ENCODE peak calls at places on chromosomes 2 and 18, in five cellular contexts. K, C, E, P and T are unnamed samples.

GRCh38 chr2:69731575-69731974 is 10.4 kb upstream of the ANXA4 start:
- DNase-seq in P (no peak), C (no peak), K (no peak), E (no peak), T (no peak)

GRCh38 chr2:152627010-152627957 is 90.0 kb downstream of the PRPF40A start:
- DNase-seq in E (no peak), K (peak; percentile 52), C (no peak), P (no peak), T (no peak)

GRCh38 chr2:133768261-133769021 is 200.2 kb upstream of the NCKAP5 start:
- DNase-seq in C (no peak), P (no peak), K (no peak), E (no peak), T (no peak)

GRCh38 chr18:53887447-53887846 is 337.0 kb downstream of the MBD2 start:
- DNase-seq in E (no peak), K (no peak), C (no peak), P (no peak), T (no peak)

GRCh38 chr2:187169108-187169713 is 278.8 kb downstream of the CALCRL start:
- DNase-seq in P (no peak), K (peak; percentile 13), C (no peak), E (no peak), T (no peak)

GRCh38 chr2:65625982-65626381 is 193.6 kb upstream of the SPRED2 start:
- DNase-seq in E (no peak), K (no peak), C (no peak), P (no peak), T (no peak)

GRCh38 chr2:105405291-105405690 is 6.4 kb upstream of the FHL2 start:
- DNase-seq in K (no peak), C (no peak), E (no peak), P (no peak), T (peak; percentile 61)

GRCh38 chr18:59024829-59025228 is 114.9 kb upstream of the SEC11C start:
- DNase-seq in K (no peak), C (no peak), E (peak; percentile 33), P (no peak), T (no peak)

DNA sequence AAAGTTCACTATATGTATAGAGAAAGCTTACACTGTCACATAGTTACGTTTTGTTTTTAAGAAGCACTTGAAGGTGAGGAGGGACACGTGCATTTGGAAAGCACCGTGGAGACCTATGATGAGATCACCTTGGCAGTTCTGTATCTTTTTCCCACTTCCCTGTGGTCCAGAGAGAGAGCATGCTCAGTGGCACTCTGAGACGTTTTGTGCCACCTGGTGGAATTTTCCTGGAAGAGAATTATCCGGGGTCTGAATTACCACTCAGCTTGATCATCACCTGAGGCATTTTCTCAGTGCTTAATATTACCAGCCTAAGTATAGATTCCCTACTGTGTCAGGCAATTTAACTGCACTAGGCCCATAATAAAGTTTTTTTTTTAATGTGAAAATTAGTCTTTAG is 469.4 kb upstream of the SMIM21 start:
- DNase-seq in C (peak; percentile 8), P (no peak), E (no peak), K (no peak), T (no peak)
- TF ChIP-seq CTCF in C (peak; percentile 39), P (peak; percentile 29), E (no peak), K (no peak), T (no peak)

DNA sequence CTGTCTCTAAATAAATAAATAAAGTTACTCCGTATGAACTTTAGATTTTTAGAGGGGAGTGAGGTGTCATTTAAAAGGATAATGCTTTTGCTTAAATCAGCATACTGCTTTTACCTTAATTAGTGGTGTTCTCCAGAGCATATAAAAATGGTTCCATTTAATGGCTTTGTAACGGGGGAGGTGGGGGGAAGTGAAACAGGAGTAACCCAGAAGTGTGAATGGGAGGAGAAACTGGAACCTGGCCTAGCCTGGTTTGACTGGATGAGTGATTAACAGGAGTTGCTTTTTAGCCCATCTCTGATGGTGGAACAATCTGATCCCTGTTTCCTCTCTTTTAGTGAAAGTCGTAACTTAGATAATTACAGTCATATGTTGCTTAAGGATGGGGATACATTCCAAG is 1.6 kb downstream of the CNDP2 start:
- DNase-seq in K (peak; percentile 18), C (no peak), E (no peak), P (no peak), T (no peak)
- H3K4me3 ChIP-seq in K (peak overlapping the region; percentile 23), C (peak overlapping the region; percentile 84), E (no peak overlapping the region), P (peak overlapping the region; percentile 12), T (no peak overlapping the region)

DNA sequence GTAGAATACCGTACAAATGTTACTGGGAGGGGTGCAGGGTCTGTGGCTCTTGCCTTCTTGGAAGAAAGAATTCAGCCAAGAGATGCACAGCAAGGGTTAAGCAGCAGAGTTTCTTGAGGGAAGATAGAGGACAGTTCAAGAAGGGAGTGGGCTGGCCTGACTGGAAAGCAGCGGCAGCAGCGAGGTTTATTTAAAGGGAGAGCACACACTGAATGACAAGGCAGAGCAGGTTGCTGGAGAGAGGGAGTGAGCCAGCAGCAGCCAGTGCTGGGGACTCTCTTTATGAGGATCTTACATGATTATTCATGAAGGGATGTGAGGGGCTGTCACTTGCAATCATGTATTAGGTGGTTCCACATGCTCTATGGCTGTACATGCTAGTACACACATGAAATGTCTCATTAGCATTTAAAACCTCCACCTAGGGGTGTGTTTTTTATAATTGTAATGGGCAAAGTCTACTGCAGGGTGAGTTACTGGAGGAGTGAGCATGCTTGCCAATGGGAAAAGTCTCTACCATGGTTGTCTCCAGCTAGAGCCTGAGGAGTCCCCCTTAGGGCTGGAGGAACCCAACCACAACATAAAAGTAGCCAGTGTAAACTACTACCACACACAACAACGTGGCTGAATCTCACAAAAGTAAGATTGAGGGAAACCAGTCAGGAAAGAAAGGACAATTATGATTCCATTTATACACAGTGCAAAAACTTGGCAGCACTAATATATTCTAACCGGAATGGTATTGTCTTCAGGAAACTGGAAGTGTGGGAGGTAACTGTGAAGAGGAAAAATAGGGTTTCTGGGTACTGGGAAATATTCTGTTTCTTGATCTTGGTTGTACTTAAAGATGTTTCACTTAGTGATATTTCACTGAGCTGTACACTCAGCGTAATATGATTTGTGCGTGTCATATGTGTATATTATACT is 87.6 kb upstream of the FAM110C start:
- DNase-seq in P (no peak), K (no peak), E (no peak), C (no peak), T (no peak)
- TF ChIP-seq CTCF in P (no peak), K (no peak), E (no peak), C (no peak), T (no peak)

DNA sequence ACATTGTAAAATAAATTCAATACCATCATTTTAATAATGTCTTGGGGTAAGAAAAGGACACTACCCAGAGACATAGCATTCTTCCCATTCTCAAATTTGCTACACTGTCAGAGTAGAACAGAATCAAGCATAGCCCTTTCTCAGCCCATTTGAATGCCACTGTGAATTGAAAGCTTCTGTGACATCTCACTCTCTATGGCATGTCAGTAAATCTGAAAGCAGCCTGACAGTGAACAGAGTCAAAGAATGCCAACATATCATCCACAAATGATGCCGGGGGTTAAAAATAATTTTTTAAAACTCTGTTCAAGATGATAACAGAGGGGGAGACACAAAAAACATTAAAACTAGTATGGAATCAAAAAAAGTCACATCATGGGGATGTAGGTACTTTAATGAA is 17.6 kb downstream of the SUCLG1 start:
- DNase-seq in C (no peak), K (no peak), E (no peak), P (no peak), T (no peak)
- H3K4me3 ChIP-seq in C (no peak overlapping the region), K (no peak overlapping the region), E (no peak overlapping the region), P (no peak overlapping the region), T (no peak overlapping the region)